ENCODE peak calls at places on chromosomes 1 and 21, in six cellular contexts. One of them, this sample, is unnamed.
A peak's percentile ranks its signal among the peaks of the same experiment; 100 is the strongest.

GRCh38 chr1:16614361-16615252 is 1.2 kb upstream of the NBPF1 start:
- DNase-seq in adrenal gland: peak; percentile 33
- DNase-seq in HCT116: no peak
- DNase-seq in prostate gland: peak; percentile 16
- DNase-seq in testis: no peak
- DNase-seq in lower leg skin: peak; percentile 91
- DNase-seq in this sample: peak; percentile 58

GRCh38 chr1:164673584-164674214 is 114.7 kb downstream of the PBX1 start:
- DNase-seq in prostate gland: no peak
- DNase-seq in lower leg skin: no peak
- DNase-seq in adrenal gland: no peak
- DNase-seq in testis: peak; percentile 56
- DNase-seq in HCT116: no peak
- DNase-seq in this sample: no peak

GRCh38 chr1:58780586-58781452 is 3.0 kb downstream of the JUN start:
- DNase-seq in testis: no peak
- DNase-seq in HCT116: no peak
- DNase-seq in adrenal gland: no peak
- DNase-seq in prostate gland: peak; percentile 36
- DNase-seq in lower leg skin: no peak
- DNase-seq in this sample: no peak

GRCh38 chr1:193662030-193662429 is 475.6 kb upstream of the B3GALT2 start:
- DNase-seq in adrenal gland: no peak
- DNase-seq in prostate gland: no peak
- DNase-seq in testis: no peak
- DNase-seq in HCT116: no peak
- DNase-seq in lower leg skin: no peak
- DNase-seq in this sample: no peak

GRCh38 chr1:8540266-8540926 is 222.5 kb downstream of the SLC45A1 start:
- DNase-seq in testis: no peak
- DNase-seq in lower leg skin: no peak
- DNase-seq in prostate gland: peak; percentile 28
- DNase-seq in HCT116: no peak
- DNase-seq in adrenal gland: no peak
- DNase-seq in this sample: no peak

GRCh38 chr1:35706846-35707245 is 11.8 kb downstream of the C1orf216 start:
- DNase-seq in testis: no peak
- DNase-seq in lower leg skin: no peak
- DNase-seq in HCT116: no peak
- DNase-seq in adrenal gland: no peak
- DNase-seq in prostate gland: no peak
- DNase-seq in this sample: no peak

GRCh38 chr1:187566371-187566770 is 737.6 kb downstream of the PLA2G4A start:
- DNase-seq in prostate gland: no peak
- DNase-seq in testis: no peak
- DNase-seq in HCT116: no peak
- DNase-seq in adrenal gland: no peak
- DNase-seq in lower leg skin: no peak
- DNase-seq in this sample: no peak

GRCh38 chr21:23160914-23161313 is 2162.7 kb downstream of the NCAM2 start:
- DNase-seq in testis: no peak
- DNase-seq in adrenal gland: no peak
- DNase-seq in HCT116: no peak
- DNase-seq in lower leg skin: no peak
- DNase-seq in prostate gland: no peak
- DNase-seq in this sample: no peak

GRCh38 chr1:225845097-225845496 is 35.2 kb downstream of the EPHX1 start:
- DNase-seq in HCT116: no peak
- DNase-seq in testis: no peak
- DNase-seq in lower leg skin: no peak
- DNase-seq in adrenal gland: no peak
- DNase-seq in prostate gland: no peak
- DNase-seq in this sample: no peak

GRCh38 chr1:8494681-8495080 is 176.8 kb downstream of the SLC45A1 start:
- DNase-seq in lower leg skin: no peak
- DNase-seq in adrenal gland: no peak
- DNase-seq in prostate gland: no peak
- DNase-seq in HCT116: no peak
- DNase-seq in testis: no peak
- DNase-seq in this sample: no peak

GRCh38 chr21:15028186-15028585 is 36.6 kb downstream of the NRIP1 start:
- DNase-seq in adrenal gland: no peak
- DNase-seq in lower leg skin: no peak
- DNase-seq in HCT116: no peak
- DNase-seq in prostate gland: no peak
- DNase-seq in testis: no peak
- DNase-seq in this sample: no peak

GRCh38 chr1:226688056-226688748 is 50.9 kb downstream of the ITPKB start:
- DNase-seq in lower leg skin: no peak
- DNase-seq in prostate gland: no peak
- DNase-seq in adrenal gland: no peak
- DNase-seq in testis: no peak
- DNase-seq in HCT116: no peak
- DNase-seq in this sample: no peak

GRCh38 chr1:72283204-72284083 is 1.1 kb upstream of the NEGR1 start:
- DNase-seq in HCT116: no peak
- DNase-seq in prostate gland: peak; percentile 26
- DNase-seq in lower leg skin: peak; percentile 90
- DNase-seq in adrenal gland: peak; percentile 69
- DNase-seq in testis: peak; percentile 89
- DNase-seq in this sample: peak; percentile 85
- TF ChIP-seq POLR2A in HCT116: no peak
- TF ChIP-seq POLR2A in prostate gland: no peak
- TF ChIP-seq POLR2A in lower leg skin: no peak
- TF ChIP-seq POLR2A in adrenal gland: peak; percentile 40
- TF ChIP-seq POLR2A in testis: no peak
- TF ChIP-seq POLR2A in this sample: no peak

GRCh38 chr1:10398734-10399486 is at the start of gene PGD:
- DNase-seq in testis: peak; percentile 99
- DNase-seq in lower leg skin: peak; percentile 100
- DNase-seq in prostate gland: peak; percentile 97
- DNase-seq in adrenal gland: peak; percentile 99
- DNase-seq in HCT116: peak; percentile 92
- DNase-seq in this sample: peak; percentile 100
- TF ChIP-seq POLR2A in testis: no peak
- TF ChIP-seq POLR2A in lower leg skin: no peak
- TF ChIP-seq POLR2A in prostate gland: peak; percentile 71
- TF ChIP-seq POLR2A in adrenal gland: peak; percentile 89
- TF ChIP-seq POLR2A in HCT116: peak; percentile 76
- TF ChIP-seq POLR2A in this sample: no peak

GRCh38 chr1:223716302-223716862 is 4.0 kb downstream of the CAPN2 start:
- DNase-seq in adrenal gland: no peak
- DNase-seq in prostate gland: no peak
- DNase-seq in testis: no peak
- DNase-seq in HCT116: no peak
- DNase-seq in lower leg skin: no peak
- DNase-seq in this sample: no peak
- TF ChIP-seq POLR2A in adrenal gland: no peak
- TF ChIP-seq POLR2A in prostate gland: no peak
- TF ChIP-seq POLR2A in testis: no peak
- TF ChIP-seq POLR2A in HCT116: no peak
- TF ChIP-seq POLR2A in lower leg skin: no peak
- TF ChIP-seq POLR2A in this sample: no peak

GRCh38 chr1:63523738-63524137 is 413 bp downstream of the EFCAB7 start:
- DNase-seq in testis: peak; percentile 18
- DNase-seq in adrenal gland: no peak
- DNase-seq in lower leg skin: no peak
- DNase-seq in prostate gland: no peak
- DNase-seq in HCT116: no peak
- DNase-seq in this sample: no peak

GRCh38 chr1:63524166-63524565 is 841 bp downstream of the EFCAB7 start:
- DNase-seq in prostate gland: no peak
- DNase-seq in testis: no peak
- DNase-seq in adrenal gland: no peak
- DNase-seq in lower leg skin: no peak
- DNase-seq in HCT116: no peak
- DNase-seq in this sample: no peak

GRCh38 chr1:63522891-63523728 is at the start of the genes EFCAB7 and ITGB3BP:
- DNase-seq in testis: peak; percentile 93
- DNase-seq in lower leg skin: peak; percentile 95
- DNase-seq in prostate gland: peak; percentile 78
- DNase-seq in adrenal gland: peak; percentile 94
- DNase-seq in HCT116: peak; percentile 95
- DNase-seq in this sample: peak; percentile 91
- TF ChIP-seq POLR2A in testis: no peak
- TF ChIP-seq POLR2A in lower leg skin: no peak
- TF ChIP-seq POLR2A in prostate gland: peak; percentile 47
- TF ChIP-seq POLR2A in adrenal gland: peak; percentile 68
- TF ChIP-seq POLR2A in HCT116: peak; percentile 77
- TF ChIP-seq POLR2A in this sample: peak; percentile 38

GRCh38 chr1:34360574-34360973 is 183.9 kb downstream of the C1orf94 start:
- DNase-seq in adrenal gland: peak; percentile 23
- DNase-seq in testis: no peak
- DNase-seq in HCT116: no peak
- DNase-seq in prostate gland: no peak
- DNase-seq in lower leg skin: no peak
- DNase-seq in this sample: no peak
- TF ChIP-seq POLR2A in adrenal gland: no peak
- TF ChIP-seq POLR2A in testis: no peak
- TF ChIP-seq POLR2A in HCT116: no peak
- TF ChIP-seq POLR2A in prostate gland: no peak
- TF ChIP-seq POLR2A in lower leg skin: no peak
- TF ChIP-seq POLR2A in this sample: no peak

GRCh38 chr1:201506573-201507567 is at the start of gene CSRP1:
- DNase-seq in adrenal gland: peak; percentile 80
- DNase-seq in lower leg skin: peak; percentile 96
- DNase-seq in prostate gland: peak; percentile 78
- DNase-seq in HCT116: peak; percentile 71
- DNase-seq in testis: peak; percentile 83
- DNase-seq in this sample: peak; percentile 92
- TF ChIP-seq POLR2A in adrenal gland: peak; percentile 67
- TF ChIP-seq POLR2A in lower leg skin: no peak
- TF ChIP-seq POLR2A in prostate gland: peak; percentile 94
- TF ChIP-seq POLR2A in HCT116: peak; percentile 96
- TF ChIP-seq POLR2A in testis: no peak
- TF ChIP-seq POLR2A in this sample: no peak

DNA sequence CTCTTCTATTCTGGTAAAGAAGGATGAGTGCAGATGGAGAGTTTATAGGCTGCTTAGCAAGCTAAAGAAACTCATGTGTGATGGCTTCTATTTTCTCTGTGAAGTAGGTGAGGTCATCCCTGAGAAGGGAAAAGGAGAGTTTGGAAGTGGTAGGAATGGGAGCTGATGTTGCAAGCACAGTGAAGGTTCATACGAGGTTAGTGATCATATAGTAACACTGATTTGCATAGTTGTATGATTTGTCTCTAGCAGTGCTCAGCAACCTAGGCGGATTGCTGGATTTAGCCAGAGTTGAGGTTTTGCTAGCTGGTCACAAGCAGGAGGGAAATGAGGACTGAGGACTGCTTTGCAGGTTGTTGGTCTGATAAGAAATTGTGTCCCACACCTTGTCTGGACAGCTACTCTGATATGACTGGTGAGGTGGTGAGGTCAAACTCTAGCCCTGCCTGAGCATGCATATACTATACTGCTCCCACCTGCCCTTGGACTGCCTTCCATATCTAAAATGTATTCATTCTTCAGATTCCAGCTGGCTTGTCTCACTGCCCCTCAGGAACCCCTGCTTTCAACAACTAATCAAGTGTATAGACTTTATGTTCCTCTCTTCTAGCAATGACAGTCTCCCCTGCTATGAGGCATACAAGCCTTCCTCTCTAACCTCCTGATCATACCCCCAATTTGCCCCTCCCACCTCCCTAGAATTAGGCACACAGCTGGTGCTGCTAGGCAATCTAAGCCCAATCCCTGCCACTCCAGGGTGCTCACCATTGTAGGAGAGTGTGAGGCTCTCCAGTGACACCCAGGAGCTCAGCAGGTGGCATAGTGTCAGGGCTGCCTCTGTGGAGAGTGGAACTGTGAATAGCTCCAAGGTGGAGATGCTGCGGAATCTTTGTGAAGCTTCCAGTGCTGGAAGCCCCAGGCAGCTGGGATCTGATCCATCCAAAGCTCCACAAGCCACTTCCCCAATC is 18.5 kb downstream of the LRRC41 start:
- DNase-seq in HCT116: no peak
- DNase-seq in prostate gland: no peak
- DNase-seq in testis: no peak
- DNase-seq in adrenal gland: no peak
- DNase-seq in lower leg skin: no peak
- DNase-seq in this sample: no peak
- TF ChIP-seq POLR2A in HCT116: no peak
- TF ChIP-seq POLR2A in prostate gland: no peak
- TF ChIP-seq POLR2A in testis: no peak
- TF ChIP-seq POLR2A in adrenal gland: no peak
- TF ChIP-seq POLR2A in lower leg skin: no peak
- TF ChIP-seq POLR2A in this sample: no peak

GRCh38 chr1:23555949-23556640 is 3.2 kb downstream of the ID3 start:
- DNase-seq in testis: no peak
- DNase-seq in lower leg skin: no peak
- DNase-seq in HCT116: peak; percentile 67
- DNase-seq in adrenal gland: no peak
- DNase-seq in prostate gland: no peak
- DNase-seq in this sample: no peak

GRCh38 chr1:23553206-23553895 is 6.0 kb downstream of the ID3 start:
- DNase-seq in adrenal gland: no peak
- DNase-seq in lower leg skin: no peak
- DNase-seq in HCT116: no peak
- DNase-seq in testis: no peak
- DNase-seq in prostate gland: no peak
- DNase-seq in this sample: no peak

GRCh38 chr1:23553896-23554480 is 5.3 kb downstream of the ID3 start:
- DNase-seq in testis: no peak
- DNase-seq in lower leg skin: peak; percentile 91
- DNase-seq in HCT116: no peak
- DNase-seq in prostate gland: no peak
- DNase-seq in adrenal gland: no peak
- DNase-seq in this sample: no peak

GRCh38 chr1:23555225-23555801 is 4.0 kb downstream of the ID3 start:
- DNase-seq in adrenal gland: no peak
- DNase-seq in testis: no peak
- DNase-seq in HCT116: no peak
- DNase-seq in lower leg skin: no peak
- DNase-seq in prostate gland: no peak
- DNase-seq in this sample: peak; percentile 69

GRCh38 chr1:23554481-23555224 is 4.6 kb downstream of the ID3 start:
- DNase-seq in HCT116: peak; percentile 64
- DNase-seq in testis: peak; percentile 82
- DNase-seq in prostate gland: peak; percentile 85
- DNase-seq in adrenal gland: peak; percentile 74
- DNase-seq in lower leg skin: peak; percentile 96
- DNase-seq in this sample: peak; percentile 90
- TF ChIP-seq POLR2A in HCT116: peak; percentile 43
- TF ChIP-seq POLR2A in testis: no peak
- TF ChIP-seq POLR2A in prostate gland: peak; percentile 83
- TF ChIP-seq POLR2A in adrenal gland: peak; percentile 74
- TF ChIP-seq POLR2A in lower leg skin: no peak
- TF ChIP-seq POLR2A in this sample: peak; percentile 93

This sample was measured in heart left ventricle.